ENCODE peak calls at places on chromosomes 11 and 22, in ten cellular contexts. O is fibroblast of lung, A is omental fat pad, G is WERI-Rb-1, C is left ventricle myocardium inferior, T is mucosa of descending colon, F is sigmoid colon, Y is brain microvascular endothelial cell, M is colonic mucosa, V is choroid plexus epithelial cell. Z is an unnamed sample.

GRCh38 chr22:37413546-37413945 is 13.7 kb downstream of the ELFN2 start:
- DNase-seq in A (no peak), V (no peak), Y (no peak), M (no peak), C (no peak), G (no peak), T (no peak), O (no peak), F (no peak), Z (no peak)

GRCh38 chr11:48109046-48109666 is 107.5 kb upstream of the OR4B1 start:
- DNase-seq in F (no peak), Y (no peak), G (peak), C (no peak), V (peak), T (no peak), O (peak), A (no peak), M (no peak), Z (no peak)

GRCh38 chr11:86489442-86489841 is 114.8 kb downstream of the CCDC81 start:
- DNase-seq in Y (no peak), V (no peak), C (no peak), F (no peak), T (no peak), A (no peak), O (no peak), M (no peak), G (no peak), Z (no peak)

GRCh38 chr11:30585067-30585891 is 874 bp downstream of the MPPED2 start:
- DNase-seq in F (peak), G (peak), V (no peak), Y (no peak), A (no peak), M (no peak), C (peak), T (no peak), O (no peak), Z (peak)

GRCh38 chr11:133955091-133955846 is 1.5 kb downstream of the IGSF9B start:
- DNase-seq in T (no peak), F (peak), G (no peak), Y (no peak), M (no peak), O (no peak), A (no peak), V (no peak), C (peak), Z (no peak)

GRCh38 chr11:93741094-93741881 is at the start of the genes C11orf54 and TAF1D:
- DNase-seq in O (peak), A (peak), M (peak), G (peak), Y (peak), F (peak), C (peak), V (peak), T (peak), Z (peak)

GRCh38 chr11:84812351-84813083 is 814.6 kb downstream of the DLG2 start:
- DNase-seq in G (no peak), A (no peak), M (no peak), Y (peak), C (no peak), O (peak), F (no peak), T (no peak), V (peak), Z (no peak)

GRCh38 chr11:76054330-76054729 is 152.0 kb downstream of the WNT11 start:
- DNase-seq in V (no peak), F (no peak), G (no peak), T (no peak), A (no peak), O (no peak), Y (no peak), M (no peak), C (no peak), Z (no peak)

GRCh38 chr22:42613869-42614268 is 814 bp downstream of the POLDIP3 start:
- DNase-seq in V (no peak), O (no peak), M (no peak), Y (no peak), C (no peak), A (no peak), G (no peak), T (no peak), F (no peak), Z (no peak)

GRCh38 chr22:28001171-28001835 is 82.2 kb upstream of the PITPNB start:
- DNase-seq in V (no peak), A (no peak), C (no peak), T (no peak), G (no peak), M (no peak), Y (no peak), F (no peak), O (no peak), Z (no peak)

GRCh38 chr22:42721045-42721434 is 370 bp upstream of the A4GALT start:
- DNase-seq in M (no peak), C (no peak), G (no peak), Y (no peak), T (no peak), A (no peak), O (no peak), F (no peak), V (no peak), Z (no peak)

GRCh38 chr11:96391698-96392307 is 2.0 kb downstream of the JRKL start:
- DNase-seq in Y (peak), F (no peak), C (no peak), A (no peak), G (no peak), M (no peak), V (peak), O (no peak), T (no peak), Z (no peak)

GRCh38 chr11:12560861-12561260 is 113.4 kb upstream of the TEAD1 start:
- DNase-seq in Y (no peak), O (no peak), V (no peak), A (no peak), T (no peak), G (no peak), C (no peak), F (no peak), M (no peak), Z (no peak)
- TF ChIP-seq CTCF in Y (no peak), O (no peak), V (no peak), A (no peak), T (no peak), G (no peak), C (no peak), F (no peak), M (no peak), Z (no peak)

DNA sequence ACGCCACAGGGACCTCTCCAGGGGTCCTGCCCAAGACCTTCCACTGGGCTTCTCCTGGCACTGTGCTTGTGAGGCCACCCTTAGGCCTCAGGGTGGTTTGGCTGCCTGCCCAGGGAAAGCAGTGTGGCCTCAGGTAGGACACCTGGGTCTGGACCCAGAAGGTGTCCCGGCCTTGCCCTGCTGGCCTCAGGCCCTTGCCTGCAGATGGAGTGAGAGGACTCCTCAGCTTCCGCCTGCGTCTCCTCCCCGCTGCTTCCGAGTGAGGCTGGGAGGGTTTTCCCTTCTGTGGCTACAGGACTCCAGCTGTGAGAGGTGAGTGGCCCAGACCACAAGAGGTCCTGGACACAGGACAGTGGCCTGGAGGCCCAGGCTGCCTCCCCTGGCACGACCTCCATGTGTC is 60.4 kb downstream of the WNT7B start:
- DNase-seq in C (no peak), Y (no peak), T (no peak), G (no peak), V (peak), M (no peak), A (no peak), F (no peak), O (no peak), Z (no peak)
- TF ChIP-seq CTCF in C (no peak), Y (no peak), T (no peak), G (no peak), V (no peak), M (no peak), A (no peak), F (no peak), O (no peak), Z (no peak)

GRCh38 chr11:73349633-73350032 is 26.6 kb upstream of the RELT start:
- DNase-seq in T (no peak), M (no peak), O (no peak), A (no peak), G (no peak), Y (no peak), F (no peak), V (no peak), C (no peak), Z (no peak)
- TF ChIP-seq CTCF in T (no peak), M (no peak), O (no peak), A (no peak), G (no peak), Y (no peak), F (no peak), V (no peak), C (no peak), Z (no peak)

GRCh38 chr22:25102722-25103121 is 96.9 kb upstream of the CRYBB3 start:
- DNase-seq in C (no peak), M (no peak), V (no peak), Y (no peak), G (no peak), T (no peak), F (no peak), A (no peak), O (no peak), Z (no peak)

GRCh38 chr22:25105817-25106650 is 93.6 kb upstream of the CRYBB3 start:
- DNase-seq in C (no peak), F (no peak), T (no peak), V (no peak), A (no peak), G (no peak), O (no peak), M (no peak), Y (no peak), Z (no peak)

GRCh38 chr22:25101986-25102385 is 97.7 kb upstream of the CRYBB3 start:
- DNase-seq in O (no peak), V (no peak), F (no peak), T (no peak), Y (no peak), C (no peak), G (no peak), M (no peak), A (no peak), Z (no peak)

GRCh38 chr22:25100972-25101371 is 98.7 kb upstream of the CRYBB3 start:
- DNase-seq in V (peak), A (no peak), F (no peak), C (no peak), T (no peak), G (no peak), O (no peak), Y (no peak), M (no peak), Z (no peak)

DNA sequence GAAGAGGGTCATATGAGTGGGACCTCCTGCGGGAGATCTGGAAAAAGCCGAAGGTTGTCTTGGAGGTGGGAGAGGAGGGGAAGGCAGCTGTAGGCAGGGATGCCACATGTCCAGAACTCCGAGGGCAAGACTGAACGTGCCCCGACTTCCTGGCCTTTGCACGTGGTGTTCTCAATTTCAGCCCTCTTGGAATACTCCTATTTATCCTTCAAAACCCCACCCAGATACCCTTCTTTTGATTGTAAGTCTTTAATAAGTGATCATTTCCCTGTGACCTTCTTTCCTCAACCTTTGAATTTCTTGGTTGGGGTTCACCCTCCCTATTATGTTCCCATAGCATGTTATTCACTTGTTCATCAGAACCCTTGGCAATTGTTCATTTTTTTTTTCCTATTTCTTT is 95.3 kb upstream of the CRYBB3 start:
- DNase-seq in T (no peak), Y (no peak), G (no peak), A (no peak), M (no peak), V (no peak), F (no peak), O (no peak), C (no peak), Z (no peak)
- TF ChIP-seq CTCF in T (no peak), Y (no peak), G (no peak), A (no peak), M (no peak), V (no peak), F (no peak), O (no peak), C (no peak), Z (no peak)

Z was measured in GM13977.